ENCODE peak calls at places on chromosome 16, in four cellular contexts. One of them, this sample, is unnamed.

GRCh38 chr16:30113031-30113710 is at the start of gene GDPD3:
- DNase-seq in H1: peak
- DNase-seq in HCT116: no peak
- DNase-seq in SK-N-SH: no peak
- DNase-seq in this sample: no peak

GRCh38 chr16:69564845-69565610 is 738 bp upstream of the NFAT5 start:
- DNase-seq in SK-N-SH: no peak
- DNase-seq in HCT116: no peak
- DNase-seq in H1: no peak
- DNase-seq in this sample: no peak

GRCh38 chr16:84960942-84961341 is 50.4 kb downstream of the ZDHHC7 start:
- DNase-seq in H1: no peak
- DNase-seq in SK-N-SH: no peak
- DNase-seq in HCT116: no peak
- DNase-seq in this sample: no peak

GRCh38 chr16:68356249-68356918 is 45.6 kb downstream of the PRMT7 start:
- DNase-seq in H1: no peak
- DNase-seq in HCT116: no peak
- DNase-seq in SK-N-SH: peak
- DNase-seq in this sample: no peak

GRCh38 chr16:47983999-47984580 is 171.7 kb downstream of the ABCC12 start:
- DNase-seq in SK-N-SH: no peak
- DNase-seq in H1: no peak
- DNase-seq in HCT116: no peak
- DNase-seq in this sample: no peak

GRCh38 chr16:15874745-15875314 is 13.6 kb downstream of the CEP20 start:
- DNase-seq in H1: peak
- DNase-seq in HCT116: peak
- DNase-seq in SK-N-SH: peak
- DNase-seq in this sample: peak

GRCh38 chr16:64240586-64240985 is 881.3 kb downstream of the CDH11 start:
- DNase-seq in SK-N-SH: no peak
- DNase-seq in HCT116: no peak
- DNase-seq in H1: no peak
- DNase-seq in this sample: no peak

GRCh38 chr16:2764718-2765117 is 12.3 kb downstream of the SRRM2 start:
- DNase-seq in H1: no peak
- DNase-seq in HCT116: no peak
- DNase-seq in SK-N-SH: no peak
- DNase-seq in this sample: no peak

GRCh38 chr16:14564323-14564722 is 65.7 kb downstream of the PARN start:
- DNase-seq in H1: no peak
- DNase-seq in SK-N-SH: no peak
- DNase-seq in HCT116: no peak
- DNase-seq in this sample: no peak

GRCh38 chr16:56517206-56517605 is 2.6 kb downstream of the BBS2 start:
- DNase-seq in H1: no peak
- DNase-seq in SK-N-SH: no peak
- DNase-seq in HCT116: no peak
- DNase-seq in this sample: no peak

GRCh38 chr16:77169650-77170236 is 21.2 kb upstream of the MON1B start:
- DNase-seq in HCT116: peak
- DNase-seq in SK-N-SH: peak
- DNase-seq in H1: peak
- DNase-seq in this sample: no peak

GRCh38 chr16:65524997-65525396 is 403.1 kb upstream of the CDH11 start:
- DNase-seq in SK-N-SH: no peak
- DNase-seq in HCT116: no peak
- DNase-seq in H1: no peak
- DNase-seq in this sample: no peak

GRCh38 chr16:74991593-74992403 is 6.9 kb upstream of the WDR59 start:
- DNase-seq in HCT116: no peak
- DNase-seq in H1: no peak
- DNase-seq in SK-N-SH: peak
- DNase-seq in this sample: no peak

GRCh38 chr16:3152273-3153076 is 17.6 kb downstream of the ZNF213 start:
- DNase-seq in SK-N-SH: peak
- DNase-seq in H1: peak
- DNase-seq in HCT116: peak
- DNase-seq in this sample: peak

GRCh38 chr16:22262460-22262859 is 34.7 kb upstream of the POLR3E start:
- DNase-seq in SK-N-SH: no peak
- DNase-seq in H1: no peak
- DNase-seq in HCT116: no peak
- DNase-seq in this sample: no peak

GRCh38 chr16:74586948-74587347 is 20.0 kb downstream of the GLG1 start:
- DNase-seq in H1: no peak
- DNase-seq in SK-N-SH: no peak
- DNase-seq in HCT116: no peak
- DNase-seq in this sample: no peak

GRCh38 chr16:55274391-55274790 is 49.6 kb upstream of the IRX6 start:
- DNase-seq in H1: no peak
- DNase-seq in SK-N-SH: no peak
- DNase-seq in HCT116: no peak
- DNase-seq in this sample: no peak

GRCh38 chr16:84520778-84521770 is 16.6 kb upstream of the MEAK7 start:
- DNase-seq in HCT116: no peak
- DNase-seq in SK-N-SH: no peak
- DNase-seq in H1: no peak
- DNase-seq in this sample: no peak

GRCh38 chr16:11016524-11016988 is 72.2 kb downstream of the CLEC16A start:
- DNase-seq in HCT116: no peak
- DNase-seq in SK-N-SH: no peak
- DNase-seq in H1: no peak
- DNase-seq in this sample: no peak
- TF ChIP-seq JUND in HCT116: no peak
- TF ChIP-seq JUND in SK-N-SH: no peak
- TF ChIP-seq JUND in H1: no peak
- TF ChIP-seq JUND in this sample: no peak

GRCh38 chr16:19523559-19524355 is at the start of gene CCP110:
- DNase-seq in HCT116: peak
- DNase-seq in SK-N-SH: peak
- DNase-seq in H1: peak
- DNase-seq in this sample: peak
- TF ChIP-seq JUND in HCT116: no peak
- TF ChIP-seq JUND in SK-N-SH: no peak
- TF ChIP-seq JUND in H1: no peak
- TF ChIP-seq JUND in this sample: no peak

GRCh38 chr16:25063865-25064264 is 47.7 kb upstream of the LCMT1 start:
- DNase-seq in HCT116: no peak
- DNase-seq in H1: no peak
- DNase-seq in SK-N-SH: no peak
- DNase-seq in this sample: no peak
- TF ChIP-seq JUND in HCT116: no peak
- TF ChIP-seq JUND in H1: no peak
- TF ChIP-seq JUND in SK-N-SH: no peak
- TF ChIP-seq JUND in this sample: no peak

GRCh38 chr16:81945665-81946064 is 65.6 kb downstream of the SDR42E1 start:
- DNase-seq in SK-N-SH: no peak
- DNase-seq in HCT116: no peak
- DNase-seq in H1: no peak
- DNase-seq in this sample: no peak

GRCh38 chr16:81937305-81938038 is 73.8 kb downstream of the SDR42E1 start:
- DNase-seq in H1: peak
- DNase-seq in SK-N-SH: no peak
- DNase-seq in HCT116: no peak
- DNase-seq in this sample: no peak

GRCh38 chr16:81939164-81940067 is 71.9 kb downstream of the SDR42E1 start:
- DNase-seq in SK-N-SH: no peak
- DNase-seq in HCT116: no peak
- DNase-seq in H1: peak
- DNase-seq in this sample: peak

GRCh38 chr16:81938331-81939163 is 72.7 kb downstream of the SDR42E1 start:
- DNase-seq in SK-N-SH: no peak
- DNase-seq in H1: peak
- DNase-seq in HCT116: no peak
- DNase-seq in this sample: no peak

DNA sequence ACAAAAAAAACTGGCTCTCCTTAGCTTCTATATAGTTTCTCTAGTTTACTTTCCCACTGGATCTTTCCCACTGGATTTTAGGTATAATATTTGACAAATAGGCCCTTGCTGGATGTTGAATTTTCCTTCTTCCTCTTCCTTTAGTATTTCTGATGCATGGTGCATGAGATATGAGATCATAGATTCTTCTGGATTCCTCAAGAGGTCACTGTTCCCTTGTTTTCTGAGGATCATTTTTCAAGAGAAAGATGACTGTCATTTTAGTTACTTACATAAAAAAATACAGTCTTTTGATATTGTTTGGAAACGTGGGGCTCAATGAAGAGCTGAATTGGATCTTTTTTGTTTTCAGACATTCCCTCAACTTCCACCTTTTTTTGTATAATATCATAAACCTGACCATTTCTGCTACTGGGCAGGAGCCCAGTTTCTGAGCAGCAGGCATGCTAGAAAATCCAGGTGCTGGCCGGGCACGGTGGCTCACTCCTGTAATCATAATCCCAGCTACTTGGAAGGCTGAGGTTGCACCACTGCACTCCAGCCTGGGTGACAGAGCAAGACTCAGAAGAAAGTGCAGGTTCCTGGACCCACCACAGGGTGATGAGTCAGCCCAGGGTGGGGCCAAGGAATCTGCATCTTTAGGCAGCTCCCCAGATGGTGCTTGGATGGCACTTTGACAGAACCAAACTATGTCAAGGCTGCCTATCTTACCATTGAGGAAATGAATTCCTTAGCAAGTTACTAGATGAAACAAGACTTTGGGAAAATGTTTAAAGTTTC is 70.3 kb downstream of the SDR42E1 start:
- DNase-seq in H1: peak
- DNase-seq in SK-N-SH: peak
- DNase-seq in HCT116: peak
- DNase-seq in this sample: peak
- TF ChIP-seq JUND in H1: peak
- TF ChIP-seq JUND in SK-N-SH: no peak
- TF ChIP-seq JUND in HCT116: peak
- TF ChIP-seq JUND in this sample: no peak

DNA sequence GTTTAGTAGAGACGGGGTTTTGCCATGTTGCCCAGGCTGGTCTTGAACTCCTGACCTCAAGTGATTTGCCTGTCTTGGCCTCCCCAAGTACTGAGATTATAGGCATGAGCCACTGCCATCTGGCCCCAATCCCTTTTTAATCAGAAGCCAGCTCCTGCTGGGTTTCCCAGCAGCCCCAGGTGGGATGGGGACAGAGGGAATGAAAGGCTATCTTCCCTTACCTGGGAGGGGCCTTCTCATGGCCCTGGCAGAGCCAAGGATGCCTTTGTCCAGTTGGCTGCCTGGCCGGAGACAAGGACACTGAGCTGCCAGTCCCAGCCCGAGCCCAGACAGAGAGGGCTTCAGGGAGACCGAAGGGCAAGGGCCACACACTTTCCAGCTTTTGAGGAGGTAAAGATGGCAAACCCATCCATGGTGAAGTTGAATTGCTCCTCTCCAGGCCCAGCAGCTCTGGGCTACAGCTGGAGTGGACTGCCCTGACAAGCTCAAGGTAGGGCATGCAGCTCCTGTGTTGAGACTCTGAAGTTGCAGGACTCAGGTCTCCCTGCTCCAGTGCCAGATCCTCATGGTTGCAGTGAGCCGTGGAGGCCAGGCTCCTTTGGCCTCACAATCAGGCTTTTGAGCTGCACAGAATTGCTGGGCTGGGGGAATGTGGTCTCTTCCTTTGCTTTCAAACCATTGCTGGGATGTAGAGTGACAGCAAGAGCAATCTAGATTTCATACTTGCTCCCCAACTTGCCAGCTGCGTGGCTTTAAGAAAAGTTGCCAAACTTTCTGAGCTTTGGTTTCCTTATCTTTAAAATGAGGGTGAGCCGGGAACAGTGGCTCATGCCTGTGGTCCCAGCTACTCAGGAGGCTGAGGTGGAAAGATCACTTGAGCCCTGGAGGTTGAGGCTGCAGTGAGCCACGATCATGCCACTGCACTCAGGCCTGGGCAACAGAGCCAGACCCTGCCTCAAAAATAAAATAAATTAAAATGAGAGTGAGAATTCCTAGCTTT is 44.5 kb upstream of the IL34 start:
- DNase-seq in HCT116: no peak
- DNase-seq in SK-N-SH: no peak
- DNase-seq in H1: no peak
- DNase-seq in this sample: no peak
- TF ChIP-seq JUND in HCT116: no peak
- TF ChIP-seq JUND in SK-N-SH: no peak
- TF ChIP-seq JUND in H1: no peak
- TF ChIP-seq JUND in this sample: no peak

DNA sequence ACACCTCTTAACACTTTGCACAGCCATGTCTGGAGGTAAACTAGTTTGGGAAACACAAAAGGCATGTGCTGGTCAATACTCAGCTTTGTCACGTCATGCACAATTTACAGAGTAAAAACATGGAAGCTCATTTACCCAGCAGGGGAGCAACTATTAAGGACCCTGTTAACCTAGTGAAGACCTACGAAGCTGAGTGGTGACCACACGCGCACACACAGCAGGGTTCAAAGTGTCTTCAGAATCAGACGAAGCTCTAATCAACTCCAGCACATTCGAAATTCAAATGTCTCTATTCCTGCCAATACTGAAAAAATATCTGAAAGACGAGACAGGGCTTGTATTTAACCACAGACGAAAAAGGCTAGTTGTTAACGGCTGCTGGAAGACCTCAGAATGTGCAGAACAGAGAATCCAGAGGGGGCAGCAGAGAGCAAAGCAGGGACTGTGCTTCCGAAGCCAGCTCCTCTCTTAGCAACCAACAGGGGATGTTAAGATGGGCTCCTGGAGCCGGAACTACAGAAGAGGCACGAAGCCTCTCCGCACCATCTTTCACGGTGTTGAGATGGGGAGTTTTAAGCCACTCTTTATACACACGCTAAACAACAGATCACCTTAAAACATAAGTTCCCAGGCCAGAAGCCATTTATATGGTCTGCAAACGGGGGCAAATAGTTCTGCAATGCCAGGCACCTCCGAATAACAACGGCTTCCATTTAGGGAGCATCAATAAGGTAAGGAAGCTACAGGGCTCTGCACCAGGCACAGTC is 45.7 kb downstream of the CMTM4 start:
- DNase-seq in H1: peak
- DNase-seq in HCT116: peak
- DNase-seq in SK-N-SH: peak
- DNase-seq in this sample: peak
- TF ChIP-seq JUND in H1: no peak
- TF ChIP-seq JUND in HCT116: no peak
- TF ChIP-seq JUND in SK-N-SH: no peak
- TF ChIP-seq JUND in this sample: no peak

DNA sequence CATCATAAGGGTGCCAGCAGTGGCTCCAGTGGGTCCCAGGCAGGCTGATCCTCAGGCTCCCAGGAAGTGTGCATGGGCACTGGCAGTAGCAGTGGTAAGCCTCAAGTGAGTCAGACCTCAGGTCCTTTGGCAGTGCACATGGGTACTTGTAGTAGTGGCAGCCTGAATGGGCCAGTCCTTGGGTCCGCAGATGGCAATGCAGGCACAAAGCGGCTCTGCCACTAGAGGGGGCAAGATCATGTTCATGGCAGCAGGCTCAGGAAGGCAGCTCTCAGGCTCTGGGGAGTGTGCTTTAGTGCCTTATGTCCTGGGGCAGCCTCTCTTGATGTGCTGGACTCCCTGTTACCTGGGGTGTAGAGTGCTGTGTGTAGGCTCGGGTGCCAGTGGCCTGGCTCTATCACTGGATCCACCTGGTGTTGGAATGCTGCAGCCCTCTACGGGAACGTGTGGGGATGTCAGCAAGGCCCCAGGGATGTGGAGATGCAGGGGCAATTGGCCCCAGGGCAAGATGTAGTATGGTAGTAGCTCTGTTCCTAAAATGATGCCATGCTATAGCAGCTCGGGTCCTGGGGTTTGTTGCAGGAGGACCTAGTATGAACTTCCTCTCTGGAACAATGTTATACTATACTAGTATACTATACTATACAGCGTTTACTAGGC is 11.0 kb downstream of the ACSM3 start:
- DNase-seq in HCT116: peak
- DNase-seq in H1: peak
- DNase-seq in SK-N-SH: peak
- DNase-seq in this sample: peak
- TF ChIP-seq JUND in HCT116: no peak
- TF ChIP-seq JUND in H1: no peak
- TF ChIP-seq JUND in SK-N-SH: no peak
- TF ChIP-seq JUND in this sample: no peak

This sample was measured in T47D.